ENCODE peak calls at places on chromosomes 11 and 22, in four cellular contexts. V, H, Z and O are unnamed samples.

GRCh38 chr22:20436309-20437252 is 1.0 kb downstream of the SCARF2 start:
- DNase-seq in V (no peak), H (no peak), Z (no peak), O (no peak)

GRCh38 chr22:49533886-49534285 is 293.8 kb downstream of the BRD1 start:
- DNase-seq in V (no peak), H (no peak), Z (no peak), O (no peak)

GRCh38 chr11:44065161-44065571 is 904 bp upstream of the ACCS start:
- DNase-seq in V (no peak), H (no peak), Z (no peak), O (no peak)

GRCh38 chr11:65496304-65497140 is 2.3 kb upstream of the MALAT1 start:
- DNase-seq in V (no peak), H (peak), Z (peak), O (no peak)

GRCh38 chr22:46064966-46065666 is 85.2 kb upstream of the PPARA start:
- DNase-seq in V (no peak), H (peak), Z (no peak), O (no peak)

GRCh38 chr22:32644252-32645100 is 157.0 kb upstream of the TIMP3 start:
- DNase-seq in V (no peak), H (no peak), Z (peak), O (no peak)

GRCh38 chr22:30435674-30436126 is 10.1 kb downstream of the MTFP1 start:
- DNase-seq in V (peak), H (no peak), Z (peak), O (peak)

GRCh38 chr11:65243773-65244172 is 18.0 kb upstream of the POLA2 start:
- DNase-seq in V (no peak), H (no peak), Z (no peak), O (no peak)

GRCh38 chr11:14617241-14618027 is 26.2 kb upstream of the PDE3B start:
- DNase-seq in V (no peak), H (no peak), Z (no peak), O (no peak)

GRCh38 chr11:8719260-8720190 is 36.9 kb downstream of the RPL27A start:
- DNase-seq in V (no peak), H (no peak), Z (no peak), O (no peak)

GRCh38 chr22:48651036-48651890 is 1176.4 kb downstream of the BRD1 start:
- DNase-seq in V (no peak), H (peak), Z (no peak), O (no peak)

GRCh38 chr11:117185739-117186430 is 7.3 kb downstream of the SIDT2 start:
- DNase-seq in V (peak), H (no peak), Z (no peak), O (peak)

GRCh38 chr11:1889527-1889930 is 2.2 kb downstream of the PRR33 start:
- DNase-seq in V (no peak), H (no peak), Z (no peak), O (no peak)

GRCh38 chr22:19816372-19817119 is 38.1 kb downstream of the GNB1L start:
- DNase-seq in V (no peak), H (no peak), Z (peak), O (no peak)

GRCh38 chr22:23137905-23138520 is 3.8 kb downstream of the RSPH14 start:
- DNase-seq in V (peak), H (no peak), Z (peak), O (peak)

GRCh38 chr11:117478126-117478856 is 150.6 kb downstream of the CEP164 start:
- DNase-seq in V (no peak), H (no peak), Z (no peak), O (no peak)

GRCh38 chr11:94193288-94193687 is 64.6 kb downstream of the PANX1 start:
- DNase-seq in V (no peak), H (no peak), Z (no peak), O (no peak)

GRCh38 chr11:46918087-46918751 is at the start of gene LRP4:
- DNase-seq in V (peak), H (peak), Z (no peak), O (peak)

GRCh38 chr11:93652161-93652597 is 9.3 kb upstream of the CEP295 start:
- DNase-seq in V (peak), H (peak), Z (no peak), O (peak)

GRCh38 chr11:13110929-13111812 is 102.1 kb downstream of the RASSF10 start:
- DNase-seq in V (no peak), H (no peak), Z (no peak), O (no peak)

GRCh38 chr22:31288496-31289235 is 3.6 kb downstream of the PIK3IP1 start:
- DNase-seq in V (no peak), H (no peak), Z (no peak), O (peak)

GRCh38 chr11:123187670-123188507 is 7.2 kb downstream of the CLMP start:
- DNase-seq in V (no peak), H (peak), Z (no peak), O (no peak)

GRCh38 chr11:90453525-90453924 is 230.7 kb upstream of the CHORDC1 start:
- DNase-seq in V (no peak), H (no peak), Z (no peak), O (no peak)

GRCh38 chr22:38346506-38346905 is 29.3 kb upstream of the CSNK1E start:
- DNase-seq in V (no peak), H (no peak), Z (peak), O (no peak)

GRCh38 chr22:46766611-46767010 is 4.2 kb downstream of the TBC1D22A start:
- DNase-seq in V (no peak), H (no peak), Z (no peak), O (no peak)

GRCh38 chr11:8709002-8709672 is 26.5 kb downstream of the RPL27A start:
- DNase-seq in V (no peak), H (peak), Z (no peak), O (no peak)

GRCh38 chr22:20979243-20979809 is 2.8 kb upstream of the LZTR1 start:
- DNase-seq in V (peak), H (no peak), Z (peak), O (no peak)

GRCh38 chr22:25777870-25778269 is 35.9 kb downstream of the MYO18B start:
- DNase-seq in V (no peak), H (no peak), Z (peak), O (peak)

GRCh38 chr22:28570697-28571373 is 108.8 kb downstream of the TTC28 start:
- DNase-seq in V (no peak), H (no peak), Z (no peak), O (no peak)

GRCh38 chr11:65425971-65426838 is 3.6 kb downstream of the NEAT1 start:
- DNase-seq in V (no peak), H (no peak), Z (no peak), O (peak)